ENCODE peak calls at places on chromosomes 12 and 14, in five cellular contexts. H, D, K, N and C are unnamed samples.

GRCh38 chr14:65252471-65253255 is 150.3 kb upstream of the MAX start:
- DNase-seq in H (no peak), D (no peak), K (no peak), N (no peak), C (no peak)

GRCh38 chr14:103372552-103373304 is 12.5 kb upstream of the MARK3 start:
- DNase-seq in H (no peak), D (no peak), K (no peak), N (no peak), C (no peak)

GRCh38 chr14:75977544-75977943 is 4.3 kb downstream of the TGFB3 start:
- DNase-seq in H (no peak), D (no peak), K (no peak), N (no peak), C (no peak)

GRCh38 chr14:93323597-93323992 is 9.2 kb downstream of the BTBD7 start:
- DNase-seq in H (no peak), D (no peak), K (no peak), N (no peak), C (no peak)

GRCh38 chr14:54133896-54134295 is 177.3 kb upstream of the BMP4 start:
- DNase-seq in H (no peak), D (no peak), K (no peak), N (no peak), C (no peak)

GRCh38 chr12:52316701-52317100 is 4.5 kb downstream of the KRT83 start:
- DNase-seq in H (no peak), D (no peak), K (no peak), N (no peak), C (peak; percentile 69)

GRCh38 chr12:48966177-48966890 is 5.2 kb downstream of the WNT10B start:
- DNase-seq in H (no peak), D (no peak), K (no peak), N (no peak), C (no peak)

GRCh38 chr12:5718680-5719079 is 226.4 kb downstream of the ANO2 start:
- DNase-seq in H (no peak), D (peak; percentile 61), K (no peak), N (no peak), C (peak; percentile 81)

GRCh38 chr12:22313276-22313995 is 21.1 kb downstream of the ST8SIA1 start:
- DNase-seq in H (no peak), D (no peak), K (no peak), N (no peak), C (no peak)

GRCh38 chr12:54658306-54659264 is 10.4 kb upstream of the DCD start:
- DNase-seq in H (peak; percentile 86), D (no peak), K (peak; percentile 72), N (no peak), C (no peak)

GRCh38 chr12:130993759-130994670 is 40.3 kb downstream of the ADGRD1 start:
- DNase-seq in H (no peak), D (no peak), K (no peak), N (no peak), C (no peak)

GRCh38 chr12:16112626-16113560 is 164.6 kb downstream of the SLC15A5 start:
- DNase-seq in H (no peak), D (no peak), K (no peak), N (no peak), C (no peak)

GRCh38 chr12:113862570-113863454 is 103.3 kb downstream of the RBM19 start:
- DNase-seq in H (no peak), D (no peak), K (no peak), N (no peak), C (no peak)

GRCh38 chr14:22822619-22823551 is 6.8 kb upstream of the MRPL52 start:
- DNase-seq in H (peak; percentile 95), D (peak; percentile 72), K (peak; percentile 87), N (peak; percentile 62), C (peak; percentile 93)

GRCh38 chr12:12794686-12795085 is 9.2 kb downstream of the APOLD1 start:
- DNase-seq in H (no peak), D (no peak), K (no peak), N (no peak), C (no peak)

GRCh38 chr14:103521438-103521961 is 1.1 kb downstream of the CKB start:
- DNase-seq in H (no peak), D (peak; percentile 71), K (no peak), N (no peak), C (no peak)

GRCh38 chr14:68060198-68060597 is 240.6 kb downstream of the RAD51B start:
- DNase-seq in H (no peak), D (no peak), K (no peak), N (no peak), C (no peak)

GRCh38 chr14:104281768-104282301 is 143.4 kb downstream of the KIF26A start:
- DNase-seq in H (no peak), D (peak; percentile 14), K (no peak), N (no peak), C (peak; percentile 78)

GRCh38 chr12:27780612-27781408 is 774 bp upstream of the MANSC4 start:
- DNase-seq in H (no peak), D (peak; percentile 21), K (peak; percentile 11), N (peak; percentile 33), C (no peak)

GRCh38 chr14:98909251-98909944 is 362.6 kb downstream of the BCL11B start:
- DNase-seq in H (no peak), D (no peak), K (no peak), N (no peak), C (no peak)

GRCh38 chr12:24615967-24616411 is 332.9 kb downstream of the BCAT1 start:
- DNase-seq in H (no peak), D (no peak), K (no peak), N (no peak), C (no peak)

GRCh38 chr12:89574736-89575208 is 48.9 kb upstream of the POC1B start:
- DNase-seq in H (no peak), D (peak; percentile 20), K (no peak), N (no peak), C (no peak)

GRCh38 chr12:6871052-6871957 is 1.8 kb downstream of the SPSB2 start:
- DNase-seq in H (no peak), D (no peak), K (no peak), N (no peak), C (no peak)

GRCh38 chr12:52147367-52147972 is 44.3 kb downstream of the KRT80 start:
- DNase-seq in H (peak; percentile 96), D (peak; percentile 83), K (no peak), N (peak; percentile 98), C (peak; percentile 97)

GRCh38 chr14:32250681-32251080 is 47.6 kb upstream of the RNU6-8 start:
- DNase-seq in H (no peak), D (no peak), K (no peak), N (no peak), C (no peak)

GRCh38 chr12:32115404-32116104 is 8.9 kb downstream of the BICD1 start:
- DNase-seq in H (no peak), D (peak; percentile 81), K (no peak), N (peak; percentile 70), C (peak; percentile 87)

GRCh38 chr14:100047600-100047999 is 17.6 kb upstream of the EVL start:
- DNase-seq in H (no peak), D (no peak), K (no peak), N (no peak), C (no peak)
- TF ChIP-seq CTCF in H (no peak), D (no peak), K (no peak), N (no peak), C (no peak)

GRCh38 chr12:118727196-118727595 is 254.1 kb upstream of the SRRM4 start:
- DNase-seq in H (no peak), D (no peak), K (no peak), N (no peak), C (no peak)
- TF ChIP-seq CTCF in H (no peak), D (no peak), K (no peak), N (no peak), C (no peak)

GRCh38 chr12:104957388-104958008 is 592 bp downstream of the SLC41A2 start:
- DNase-seq in H (no peak), D (no peak), K (no peak), N (no peak), C (no peak)

GRCh38 chr12:104956870-104957301 is 1.2 kb downstream of the SLC41A2 start:
- DNase-seq in H (no peak), D (no peak), K (no peak), N (no peak), C (no peak)

GRCh38 chr12:104958946-104959841 is 1.1 kb upstream of the SLC41A2 start:
- DNase-seq in H (no peak), D (no peak), K (no peak), N (no peak), C (no peak)

GRCh38 chr12:104960464-104960863 is 2.4 kb upstream of the SLC41A2 start:
- DNase-seq in H (no peak), D (no peak), K (no peak), N (no peak), C (no peak)

DNA sequence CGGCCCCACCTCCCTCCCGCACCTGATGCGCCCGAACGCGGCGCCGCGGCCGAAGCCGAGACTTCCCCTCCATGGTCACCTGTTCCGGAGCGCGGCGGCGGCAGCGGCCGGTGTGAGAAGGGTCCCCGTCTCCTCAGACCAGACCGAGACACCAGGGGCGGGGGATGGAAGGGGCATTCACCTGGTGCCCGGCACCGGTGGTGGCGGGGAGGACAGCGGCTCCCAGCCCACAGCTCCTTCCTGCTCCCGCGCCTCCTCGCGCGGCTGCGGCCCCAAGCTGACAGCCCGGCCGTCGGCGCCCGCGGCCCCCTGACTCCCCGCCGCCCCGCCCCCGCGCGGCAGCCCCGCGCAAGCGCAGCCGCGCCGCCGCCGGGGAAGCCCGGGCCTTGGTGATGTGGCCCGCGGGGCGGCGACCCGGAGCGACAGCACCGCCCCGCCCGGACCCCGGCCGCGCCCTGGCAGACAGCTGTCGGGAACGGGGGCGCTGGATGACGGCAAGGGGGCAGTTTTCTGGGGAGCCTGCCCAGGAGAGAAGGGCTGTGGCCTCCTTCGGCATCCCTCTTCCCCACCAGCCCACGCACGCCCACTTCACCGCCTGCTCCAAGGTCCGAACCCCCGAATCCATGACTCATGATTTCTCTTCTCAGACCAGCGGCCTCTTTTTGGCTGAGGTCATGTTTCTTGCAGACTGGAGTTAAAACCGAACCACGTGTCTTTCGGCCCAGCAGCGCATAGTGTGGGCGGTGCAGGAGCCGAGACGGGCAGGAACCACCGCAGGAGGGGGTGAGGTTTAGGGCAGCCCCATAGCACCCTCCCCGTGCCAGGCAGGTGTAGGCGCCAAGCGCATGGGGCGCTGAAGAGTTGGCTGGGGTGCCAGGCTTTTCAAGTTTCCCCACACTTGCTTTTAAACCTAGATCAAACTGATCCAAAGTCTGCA is at the start of gene SLC41A2:
- DNase-seq in H (peak; percentile 93), D (peak; percentile 69), K (peak; percentile 80), N (peak; percentile 46), C (peak; percentile 93)
- TF ChIP-seq CTCF in H (no peak), D (peak; percentile 26), K (no peak), N (no peak), C (no peak)

GRCh38 chr12:39619660-39620433 is at the start of gene ABCD2:
- DNase-seq in H (peak; percentile 94), D (peak; percentile 69), K (peak; percentile 64), N (peak; percentile 7), C (no peak)
- TF ChIP-seq CTCF in H (no peak), D (no peak), K (no peak), N (no peak), C (peak; percentile 29)